ENCODE peak calls at places on chromosomes 3 and 15, in five cellular contexts. L, X, O, Q and T are unnamed samples.

GRCh38 chr15:39651295-39651694 is 70.4 kb downstream of the THBS1 start:
- DNase-seq in L (no peak), X (no peak), O (no peak), Q (no peak), T (no peak)

GRCh38 chr15:77753238-77753873 is 120.6 kb upstream of the LINGO1 start:
- DNase-seq in L (no peak), X (no peak), O (peak), Q (peak), T (no peak)

GRCh38 chr3:126186271-126186670 is 5.9 kb upstream of the ALDH1L1 start:
- DNase-seq in L (no peak), X (no peak), O (no peak), Q (no peak), T (no peak)

GRCh38 chr3:165406425-165406824 is 210.2 kb upstream of the SLITRK3 start:
- DNase-seq in L (no peak), X (no peak), O (no peak), Q (no peak), T (no peak)

GRCh38 chr3:68666409-68667193 is 265.7 kb downstream of the TAFA4 start:
- DNase-seq in L (no peak), X (no peak), O (peak), Q (no peak), T (no peak)

GRCh38 chr15:69883306-69883705 is 214.4 kb downstream of the TLE3 start:
- DNase-seq in L (no peak), X (no peak), O (no peak), Q (no peak), T (no peak)

GRCh38 chr15:45263854-45264253 is 11.8 kb downstream of the SLC28A2 start:
- DNase-seq in L (no peak), X (no peak), O (no peak), Q (no peak), T (no peak)

GRCh38 chr3:10334461-10334860 is 13.5 kb upstream of the SEC13 start:
- DNase-seq in L (no peak), X (peak), O (no peak), Q (no peak), T (no peak)

GRCh38 chr3:10137178-10137577 is 4.4 kb upstream of the VHL start:
- DNase-seq in L (no peak), X (no peak), O (no peak), Q (no peak), T (no peak)

GRCh38 chr15:69526086-69526485 is 73.5 kb downstream of the RPLP1 start:
- DNase-seq in L (no peak), X (peak), O (no peak), Q (no peak), T (no peak)

GRCh38 chr3:39110041-39110639 is 2.7 kb downstream of the TTC21A start:
- DNase-seq in L (no peak), X (no peak), O (no peak), Q (no peak), T (no peak)

GRCh38 chr3:48684480-48685143 is 1.1 kb downstream of the NCKIPSD start:
- DNase-seq in L (peak), X (no peak), O (peak), Q (peak), T (no peak)

GRCh38 chr3:149319750-149320149 is 13.7 kb downstream of the TM4SF18 start:
- DNase-seq in L (no peak), X (no peak), O (no peak), Q (no peak), T (no peak)

GRCh38 chr15:52783929-52784798 is 6.0 kb downstream of the ONECUT1 start:
- DNase-seq in L (no peak), X (no peak), O (no peak), Q (no peak), T (no peak)
- TF ChIP-seq CTCF in L (peak), X (no peak), O (no peak), Q (peak), T (peak)

DNA sequence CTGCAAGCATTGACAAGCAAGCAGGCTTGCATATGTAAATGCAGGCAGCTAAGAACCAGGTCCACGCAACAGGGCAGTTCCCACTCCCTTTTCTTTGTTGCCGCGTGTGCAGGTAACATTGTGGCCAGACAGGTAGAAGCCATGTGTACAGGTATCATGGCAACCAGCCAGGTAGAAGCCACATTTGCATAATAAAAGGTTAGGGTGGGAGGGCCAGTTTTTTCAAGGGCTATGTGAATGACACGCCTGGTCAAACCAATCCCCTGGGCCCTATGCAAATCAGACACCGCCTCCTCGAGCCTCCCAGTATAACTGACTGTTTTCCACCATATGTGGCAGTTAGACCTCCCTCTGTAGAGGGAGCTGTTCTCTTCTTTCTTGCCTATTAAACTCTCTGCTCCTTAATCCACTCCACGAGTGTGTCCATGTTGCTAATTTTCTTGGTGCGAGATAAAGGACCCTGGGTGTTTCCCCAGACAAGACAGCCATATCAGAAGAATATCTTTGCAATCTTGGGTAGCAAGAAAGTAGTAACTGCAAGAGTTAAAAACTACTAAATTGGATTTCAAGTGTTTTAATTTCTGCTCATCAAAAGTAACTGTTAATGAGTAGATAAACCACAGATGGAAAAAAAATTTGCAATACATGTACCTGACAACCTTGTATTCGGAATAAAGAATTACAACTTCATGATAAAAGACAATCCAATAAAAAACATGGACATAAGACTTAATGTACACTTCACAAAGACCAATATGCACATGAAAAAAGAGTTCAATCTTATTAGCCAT is 21.8 kb downstream of the PCOLCE2 start:
- DNase-seq in L (no peak), X (no peak), O (peak), Q (no peak), T (no peak)
- TF ChIP-seq CTCF in L (no peak), X (no peak), O (no peak), Q (peak), T (no peak)

GRCh38 chr3:146037697-146038096 is 123.3 kb downstream of the PLOD2 start:
- DNase-seq in L (no peak), X (peak), O (peak), Q (no peak), T (no peak)
- TF ChIP-seq CTCF in L (no peak), X (no peak), O (no peak), Q (no peak), T (no peak)

GRCh38 chr3:127455541-127456450 is 134.7 kb downstream of the TPRA1 start:
- DNase-seq in L (no peak), X (peak), O (peak), Q (peak), T (peak)
- TF ChIP-seq CTCF in L (peak), X (peak), O (peak), Q (peak), T (peak)

GRCh38 chr15:78811124-78811824 is at the start of gene ADAMTS7:
- DNase-seq in L (peak), X (peak), O (peak), Q (peak), T (peak)
- TF ChIP-seq CTCF in L (peak), X (peak), O (peak), Q (peak), T (peak)

GRCh38 chr3:13886593-13887129 is 6.8 kb upstream of the WNT7A start:
- DNase-seq in L (peak), X (no peak), O (no peak), Q (no peak), T (peak)

GRCh38 chr3:13884851-13885703 is 5.2 kb upstream of the WNT7A start:
- DNase-seq in L (peak), X (no peak), O (peak), Q (peak), T (no peak)

GRCh38 chr3:13887746-13888300 is 8.0 kb upstream of the WNT7A start:
- DNase-seq in L (peak), X (no peak), O (no peak), Q (no peak), T (no peak)

GRCh38 chr3:13883681-13884080 is 3.8 kb upstream of the WNT7A start:
- DNase-seq in L (no peak), X (no peak), O (no peak), Q (no peak), T (peak)

GRCh38 chr3:13885704-13886010 is 5.8 kb upstream of the WNT7A start:
- DNase-seq in L (no peak), X (no peak), O (no peak), Q (no peak), T (no peak)
- TF ChIP-seq CTCF in L (peak), X (no peak), O (no peak), Q (peak), T (no peak)

DNA sequence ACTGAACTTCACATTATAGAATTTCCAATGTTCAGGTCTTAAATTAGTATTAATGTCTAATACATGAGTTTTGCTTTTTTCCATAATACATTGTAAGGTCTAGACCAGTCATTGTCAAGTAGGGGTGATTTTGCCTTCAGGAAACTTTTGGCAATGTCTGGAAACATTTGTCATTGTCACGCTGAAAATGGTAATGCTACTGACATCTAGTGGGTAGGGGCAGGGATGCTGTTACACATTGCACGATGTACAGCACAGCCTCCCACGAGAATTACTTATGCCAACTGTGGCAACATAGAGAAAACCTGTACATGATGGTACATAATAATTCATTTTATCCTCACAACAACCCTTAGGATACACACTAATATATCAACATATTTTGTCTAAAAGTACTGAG is 384.1 kb downstream of the CADM2 start:
- DNase-seq in L (no peak), X (no peak), O (peak), Q (peak), T (no peak)
- TF ChIP-seq CTCF in L (peak), X (no peak), O (peak), Q (peak), T (peak)

DNA sequence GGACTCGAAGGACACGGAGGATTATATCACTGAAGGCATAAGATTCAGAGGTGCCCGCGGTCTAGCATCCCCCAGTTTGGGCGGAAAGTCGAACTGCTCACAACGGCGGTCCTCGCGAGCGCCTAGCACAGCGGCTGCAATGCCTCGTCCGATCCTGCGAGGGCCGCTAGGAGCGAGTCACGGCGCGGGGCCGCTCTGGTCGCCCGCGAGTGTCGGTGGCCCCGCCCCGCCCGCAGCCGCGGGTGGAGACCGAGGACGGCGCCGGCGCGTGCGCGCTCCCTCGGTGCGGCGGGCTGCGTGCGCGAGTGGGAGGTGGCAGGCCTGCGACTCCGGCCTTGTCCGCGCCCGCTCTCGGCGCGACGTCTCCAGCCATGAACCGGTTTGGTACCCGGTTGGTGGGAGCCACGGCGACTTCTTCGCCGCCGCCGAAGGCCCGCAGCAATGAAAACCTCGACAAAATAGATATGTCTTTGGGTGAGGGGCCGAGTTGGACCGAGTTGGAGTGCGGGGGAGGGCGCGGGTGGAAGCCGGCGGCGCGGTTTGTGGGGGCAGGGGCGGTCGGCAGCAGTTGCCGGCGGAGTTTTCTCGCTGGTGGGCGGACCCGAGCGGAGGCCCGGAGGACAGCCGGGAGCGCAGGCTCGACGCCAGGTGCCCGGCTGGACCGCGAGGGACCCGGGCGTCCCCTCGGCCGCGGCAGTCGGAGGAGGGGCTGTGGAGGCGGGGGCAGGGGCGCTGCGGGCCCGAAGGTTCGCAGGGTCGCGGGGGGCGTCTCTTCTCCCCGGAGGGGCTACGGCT is at the start of gene FYTTD1:
- DNase-seq in L (peak), X (peak), O (peak), Q (peak), T (peak)
- TF ChIP-seq CTCF in L (peak), X (peak), O (peak), Q (peak), T (peak)

GRCh38 chr15:43775411-43775965 is 1.3 kb downstream of the ELL3 start:
- DNase-seq in L (no peak), X (peak), O (peak), Q (peak), T (no peak)
- TF ChIP-seq CTCF in L (no peak), X (peak), O (no peak), Q (peak), T (peak)

GRCh38 chr3:168117059-168117458 is 21.3 kb upstream of the GOLIM4 start:
- DNase-seq in L (no peak), X (peak), O (peak), Q (no peak), T (no peak)

GRCh38 chr3:168116279-168116678 is 20.6 kb upstream of the GOLIM4 start:
- DNase-seq in L (peak), X (peak), O (no peak), Q (no peak), T (no peak)

GRCh38 chr3:168112894-168113293 is 17.2 kb upstream of the GOLIM4 start:
- DNase-seq in L (no peak), X (no peak), O (no peak), Q (no peak), T (no peak)

GRCh38 chr3:168117853-168118313 is 22.2 kb upstream of the GOLIM4 start:
- DNase-seq in L (no peak), X (peak), O (peak), Q (no peak), T (no peak)

GRCh38 chr3:168113848-168114247 is 18.1 kb upstream of the GOLIM4 start:
- DNase-seq in L (no peak), X (no peak), O (no peak), Q (no peak), T (no peak)
- TF ChIP-seq CTCF in L (no peak), X (no peak), O (no peak), Q (no peak), T (no peak)